ENCODE peak calls at places on chromosome 2, in four cellular contexts. B, X, J and A are unnamed samples.
A peak's percentile ranks its signal among the peaks of the same experiment; 100 is the strongest.

GRCh38 chr2:143603035-143603616 is 473.9 kb downstream of the ARHGAP15 start:
- DNase-seq in J (no peak), B (no peak), X (no peak), A (no peak)

GRCh38 chr2:68237976-68238580 is 14.3 kb downstream of the PPP3R1 start:
- DNase-seq in B (no peak), J (no peak), X (no peak), A (no peak)

GRCh38 chr2:155368934-155369333 is 670.4 kb downstream of the KCNJ3 start:
- DNase-seq in X (no peak), B (no peak), J (no peak), A (no peak)

GRCh38 chr2:29000481-29000880 is 19.4 kb downstream of the TOGARAM2 start:
- DNase-seq in X (no peak), B (no peak), J (no peak), A (no peak)

GRCh38 chr2:232420463-232421188 is 14.0 kb downstream of the ALPG start:
- DNase-seq in J (no peak), X (no peak), B (no peak), A (peak; percentile 56)

GRCh38 chr2:179991344-179991743 is 15.8 kb downstream of the CWC22 start:
- DNase-seq in J (no peak), B (no peak), X (no peak), A (no peak)

GRCh38 chr2:119545754-119546445 is 1.7 kb downstream of the CFAP221 start:
- DNase-seq in B (no peak), X (no peak), J (no peak), A (no peak)

GRCh38 chr2:102289129-102289528 is 22.2 kb upstream of the IL1RL1 start:
- DNase-seq in B (no peak), X (no peak), J (no peak), A (no peak)